ENCODE peak calls at places on chromosomes 5 and 9, in nine cellular contexts. S, K, Q, D, P, R, Z, W and Y are unnamed samples.

GRCh38 chr5:127233590-127233989 is 57.0 kb upstream of the MEGF10 start:
- DNase-seq in S (no peak), K (no peak), Q (no peak), D (no peak), P (no peak), R (no peak), Z (no peak), W (no peak), Y (no peak)

GRCh38 chr5:142601432-142601831 is 84.5 kb downstream of the FGF1 start:
- DNase-seq in S (no peak), K (no peak), Q (peak), D (no peak), P (peak), R (no peak), Z (no peak), W (no peak), Y (no peak)

GRCh38 chr5:131630963-131631350 is 4.1 kb downstream of the RAPGEF6 start:
- DNase-seq in S (no peak), K (no peak), Q (no peak), D (no peak), P (no peak), R (peak), Z (no peak), W (no peak), Y (no peak)

GRCh38 chr5:14142856-14143508 is at the start of gene TRIO:
- DNase-seq in S (peak), K (peak), Q (peak), D (peak), P (peak), R (peak), Z (peak), W (peak), Y (peak)

GRCh38 chr9:108534741-108535140 is 321.0 kb downstream of the ACTL7B start:
- DNase-seq in S (no peak), K (no peak), Q (no peak), D (peak), P (peak), R (peak), Z (peak), W (peak), Y (peak)

GRCh38 chr5:147963436-147963835 is 57.1 kb upstream of the C5orf46 start:
- DNase-seq in S (no peak), K (no peak), Q (no peak), D (no peak), P (no peak), R (no peak), Z (no peak), W (no peak), Y (no peak)

GRCh38 chr5:108196276-108196675 is 185.6 kb downstream of the FBXL17 start:
- DNase-seq in S (no peak), K (no peak), Q (no peak), D (no peak), P (peak), R (peak), Z (peak), W (no peak), Y (no peak)

GRCh38 chr5:141637693-141638419 is 1.1 kb downstream of the RELL2 start:
- DNase-seq in S (peak), K (peak), Q (peak), D (peak), P (peak), R (peak), Z (no peak), W (no peak), Y (peak)

GRCh38 chr5:167898361-167899042 is 392.9 kb upstream of the WWC1 start:
- DNase-seq in S (no peak), K (no peak), Q (no peak), D (no peak), P (no peak), R (no peak), Z (no peak), W (no peak), Y (no peak)

GRCh38 chr5:131280417-131280816 is 16.6 kb downstream of the CDC42SE2 start:
- DNase-seq in S (no peak), K (no peak), Q (no peak), D (no peak), P (peak), R (no peak), Z (no peak), W (no peak), Y (peak)

GRCh38 chr5:122154910-122155309 is 25.6 kb downstream of the ZNF474 start:
- DNase-seq in S (no peak), K (no peak), Q (no peak), D (peak), P (peak), R (no peak), Z (peak), W (no peak), Y (peak)

GRCh38 chr5:96726802-96727201 is 64.6 kb downstream of the CAST start:
- DNase-seq in S (no peak), K (no peak), Q (no peak), D (no peak), P (no peak), R (no peak), Z (no peak), W (no peak), Y (no peak)

GRCh38 chr9:134880484-134881312 is at the start of gene FCN2:
- DNase-seq in S (peak), K (no peak), Q (no peak), D (no peak), P (no peak), R (no peak), Z (no peak), W (no peak), Y (no peak)

GRCh38 chr9:76371901-76372300 is 22.3 kb downstream of the RFK start:
- DNase-seq in S (no peak), K (no peak), Q (no peak), D (peak), P (peak), R (peak), Z (peak), W (no peak), Y (peak)

GRCh38 chr5:139867109-139867508 is 71.5 kb downstream of the PSD2 start:
- DNase-seq in S (no peak), K (no peak), Q (no peak), D (no peak), P (no peak), R (no peak), Z (no peak), W (no peak), Y (no peak)

GRCh38 chr5:120657083-120657482 is 193.0 kb downstream of the PRR16 start:
- DNase-seq in S (no peak), K (no peak), Q (no peak), D (peak), P (no peak), R (no peak), Z (no peak), W (no peak), Y (no peak)

DNA sequence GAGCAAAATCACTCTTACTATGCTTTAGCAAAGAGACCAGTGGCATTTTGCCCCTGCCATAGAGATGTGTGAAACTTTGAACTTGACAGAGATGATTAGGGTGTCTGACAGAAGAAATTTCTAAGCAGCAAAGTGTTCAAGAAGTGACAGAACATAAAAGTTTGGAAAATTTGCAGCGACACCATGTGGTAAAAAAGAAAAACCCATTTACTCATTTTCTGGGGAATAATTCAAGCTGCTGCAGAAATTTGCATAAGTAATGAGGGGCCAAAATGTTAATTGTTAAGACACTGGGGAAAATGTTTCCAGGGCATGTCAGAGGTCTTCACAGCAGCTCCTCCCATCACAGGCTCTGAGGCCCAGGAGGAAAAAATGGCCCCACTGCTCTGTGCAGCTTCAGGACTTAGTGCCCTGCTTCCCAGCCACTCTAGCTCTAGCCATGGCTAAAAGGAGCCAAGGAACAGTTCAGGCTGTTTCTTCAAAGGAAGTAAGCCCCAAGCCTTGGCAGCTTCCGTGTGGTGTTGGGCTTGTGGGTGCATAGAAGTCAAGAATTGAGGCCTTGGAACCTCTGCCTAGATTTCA is 6.1 kb upstream of the AP3B1 start:
- DNase-seq in S (no peak), K (no peak), Q (no peak), D (no peak), P (peak), R (peak), Z (no peak), W (peak), Y (peak)
- H3K4me3 ChIP-seq in S (no peak), K (no peak), Q (no peak), D (no peak), P (no peak), R (no peak), Z (no peak), W (no peak), Y (no peak)

DNA sequence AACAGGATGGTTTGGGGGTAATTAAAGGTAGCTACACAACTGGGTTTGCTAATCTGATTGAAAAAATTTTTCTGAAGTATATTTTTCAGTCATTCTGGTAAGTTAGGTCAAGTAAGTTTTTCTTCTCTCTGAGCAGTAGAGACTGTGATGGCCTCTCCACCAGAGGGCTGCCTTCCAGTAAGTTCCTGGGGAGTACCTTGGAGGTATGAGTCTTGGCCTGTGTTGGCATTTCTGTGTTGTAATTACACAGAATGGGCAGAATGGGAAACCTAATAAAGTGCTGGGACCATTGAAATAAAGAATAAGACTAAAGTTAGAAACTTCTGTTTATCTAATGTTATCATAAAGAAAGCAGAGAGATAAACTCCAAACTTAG is 430.8 kb downstream of the ARHGEF28 start:
- DNase-seq in S (no peak), K (no peak), Q (no peak), D (peak), P (peak), R (peak), Z (no peak), W (no peak), Y (peak)
- TF ChIP-seq CTCF in S (peak), K (no peak), Q (peak), D (peak), P (peak), R (peak), Z (peak), W (peak), Y (peak)

DNA sequence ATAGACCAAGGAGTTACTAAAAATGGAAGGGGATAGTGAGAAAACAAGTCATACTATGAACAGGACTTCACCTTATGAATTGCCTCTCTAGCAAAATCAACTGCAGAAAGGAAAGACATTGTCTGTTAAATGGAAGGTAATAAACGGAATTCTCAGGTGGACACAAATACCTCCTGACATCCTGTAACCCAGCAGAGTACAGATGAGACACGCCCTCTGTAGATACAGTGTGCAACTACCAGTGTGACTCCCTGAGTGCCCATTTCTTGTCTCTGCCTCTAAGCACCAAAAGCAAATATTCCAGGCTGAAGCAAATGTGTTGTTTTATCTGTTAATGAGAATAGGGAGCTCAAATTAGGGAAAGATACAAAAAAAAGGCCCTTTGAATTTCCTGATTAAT is 12.2 kb upstream of the PLPP1 start:
- DNase-seq in S (no peak), K (no peak), Q (no peak), D (no peak), P (no peak), R (no peak), Z (no peak), W (no peak), Y (no peak)
- H3K4me3 ChIP-seq in S (no peak), K (no peak), Q (no peak), D (no peak), P (no peak), R (no peak), Z (no peak), W (no peak), Y (no peak)

GRCh38 chr5:60287174-60287771 is 393.7 kb upstream of the PDE4D start:
- DNase-seq in S (no peak), K (no peak), Q (peak), D (peak), P (peak), R (peak), Z (peak), W (peak), Y (peak)
- TF ChIP-seq CTCF in S (no peak), K (no peak), Q (peak), D (peak), P (peak), R (peak), Z (peak), W (peak), Y (peak)

DNA sequence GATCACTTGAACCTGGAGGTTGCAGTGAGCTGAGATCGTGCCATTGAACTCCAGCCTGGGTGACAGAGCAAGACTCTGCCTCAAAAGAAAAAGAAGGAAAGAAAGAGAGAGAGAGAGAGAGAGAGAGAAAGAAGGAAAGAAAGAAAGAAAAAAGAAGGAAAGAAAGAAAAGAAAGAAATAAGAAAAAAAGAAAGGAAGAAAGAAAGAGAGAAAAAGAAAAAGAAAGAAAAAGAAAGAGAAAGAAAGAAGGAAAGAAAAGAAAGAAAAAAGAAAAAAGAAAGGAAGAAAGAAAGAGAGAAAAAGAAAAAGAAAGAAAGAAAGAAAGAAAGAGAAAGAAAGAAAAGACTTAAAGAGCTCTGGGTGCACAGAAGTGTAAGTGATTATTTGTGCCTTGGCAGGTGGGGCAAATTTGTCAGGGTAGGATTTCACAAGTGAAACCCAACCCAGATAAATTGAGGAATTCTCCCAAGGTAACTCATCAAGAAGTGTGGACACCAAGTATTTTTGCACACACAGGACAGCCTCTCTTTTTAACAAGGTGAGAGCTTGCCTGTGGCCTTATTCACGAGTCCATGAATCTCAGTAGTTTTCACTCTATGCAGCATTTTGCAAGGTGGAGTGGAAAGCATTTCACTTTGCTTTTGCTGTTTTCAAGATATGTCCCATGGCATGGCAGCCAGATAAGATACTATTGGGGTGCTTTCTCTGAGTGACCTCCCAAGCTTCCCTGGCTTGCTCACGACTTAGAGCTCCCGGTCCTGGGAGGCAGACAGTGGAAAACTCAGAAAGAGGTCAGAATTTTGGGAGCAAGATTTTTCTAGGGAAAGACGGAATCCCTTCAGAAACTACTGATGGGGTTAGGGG is 57.8 kb downstream of the C9orf153 start:
- DNase-seq in S (no peak), K (no peak), Q (no peak), D (no peak), P (no peak), R (no peak), Z (no peak), W (no peak), Y (no peak)
- H3K4me3 ChIP-seq in S (no peak), K (no peak), Q (no peak), D (no peak), P (no peak), R (no peak), Z (no peak), W (no peak), Y (no peak)

GRCh38 chr5:113375492-113376060 is 59.2 kb downstream of the TSSK1B start:
- DNase-seq in S (no peak), K (no peak), Q (no peak), D (no peak), P (no peak), R (no peak), Z (no peak), W (no peak), Y (no peak)

GRCh38 chr5:113378486-113378885 is 56.3 kb downstream of the TSSK1B start:
- DNase-seq in S (no peak), K (no peak), Q (no peak), D (no peak), P (no peak), R (peak), Z (no peak), W (no peak), Y (no peak)

GRCh38 chr5:113378960-113379541 is 55.7 kb downstream of the TSSK1B start:
- DNase-seq in S (peak), K (peak), Q (peak), D (no peak), P (peak), R (peak), Z (peak), W (peak), Y (peak)

GRCh38 chr5:113378081-113378480 is 56.7 kb downstream of the TSSK1B start:
- DNase-seq in S (no peak), K (no peak), Q (no peak), D (no peak), P (peak), R (no peak), Z (no peak), W (no peak), Y (no peak)

GRCh38 chr5:113376640-113377039 is 58.1 kb downstream of the TSSK1B start:
- DNase-seq in S (no peak), K (no peak), Q (no peak), D (no peak), P (no peak), R (peak), Z (no peak), W (no peak), Y (no peak)
- TF ChIP-seq CTCF in S (no peak), K (no peak), Q (no peak), D (no peak), P (no peak), R (no peak), Z (no peak), W (no peak), Y (no peak)

DNA sequence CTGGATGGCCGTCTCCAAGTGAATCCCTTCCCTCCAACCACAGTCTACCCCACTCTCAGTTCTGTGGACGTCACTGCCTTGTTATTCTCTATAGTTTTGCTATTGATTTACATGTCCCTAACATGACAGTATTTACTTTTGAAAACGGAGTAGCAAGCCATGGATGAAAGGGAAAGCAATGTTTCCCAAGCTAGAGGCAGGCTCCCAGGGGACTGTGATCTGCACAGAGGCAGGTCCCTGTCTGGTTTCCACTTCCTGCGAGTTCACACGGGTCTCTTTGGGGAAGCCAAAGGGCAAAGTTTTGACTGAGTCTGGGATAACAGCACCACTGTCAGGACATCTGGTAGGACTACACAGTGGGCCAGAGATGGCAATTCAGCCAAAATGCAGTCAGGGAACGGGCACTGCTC is 12.7 kb downstream of the C9orf153 start:
- DNase-seq in S (no peak), K (no peak), Q (peak), D (no peak), P (peak), R (no peak), Z (no peak), W (no peak), Y (no peak)
- H3K4me3 ChIP-seq in S (no peak), K (no peak), Q (peak), D (no peak), P (no peak), R (no peak), Z (no peak), W (no peak), Y (no peak)

GRCh38 chr9:124518116-124518515 is 10.9 kb upstream of the NR5A1 start:
- DNase-seq in S (no peak), K (no peak), Q (no peak), D (no peak), P (no peak), R (no peak), Z (no peak), W (no peak), Y (no peak)

GRCh38 chr9:124526174-124526573 is 19.0 kb upstream of the NR5A1 start:
- DNase-seq in S (no peak), K (no peak), Q (no peak), D (no peak), P (no peak), R (no peak), Z (no peak), W (no peak), Y (no peak)

GRCh38 chr9:124520206-124520596 is 13.0 kb upstream of the NR5A1 start:
- DNase-seq in S (no peak), K (no peak), Q (no peak), D (no peak), P (no peak), R (no peak), Z (no peak), W (no peak), Y (no peak)

GRCh38 chr9:124521142-124521541 is 13.9 kb upstream of the NR5A1 start:
- DNase-seq in S (no peak), K (no peak), Q (no peak), D (no peak), P (no peak), R (no peak), Z (no peak), W (no peak), Y (no peak)

GRCh38 chr9:124522121-124523098 is 15.2 kb upstream of the NR5A1 start:
- DNase-seq in S (no peak), K (no peak), Q (no peak), D (no peak), P (no peak), R (no peak), Z (no peak), W (peak), Y (no peak)
- TF ChIP-seq CTCF in S (no peak), K (no peak), Q (no peak), D (no peak), P (no peak), R (no peak), Z (no peak), W (no peak), Y (no peak)

GRCh38 chr9:12819436-12820185 is 44.8 kb downstream of the LURAP1L start:
- DNase-seq in S (no peak), K (no peak), Q (peak), D (peak), P (peak), R (no peak), Z (no peak), W (peak), Y (no peak)
- H3K4me3 ChIP-seq in S (no peak), K (no peak), Q (no peak), D (no peak), P (no peak), R (no peak), Z (no peak), W (no peak), Y (no peak)

GRCh38 chr9:72808446-72808768 is 144.4 kb downstream of the ALDH1A1 start:
- DNase-seq in S (no peak), K (no peak), Q (no peak), D (no peak), P (no peak), R (peak), Z (no peak), W (no peak), Y (no peak)

GRCh38 chr9:72812622-72813111 is 140.2 kb downstream of the ALDH1A1 start:
- DNase-seq in S (no peak), K (no peak), Q (no peak), D (no peak), P (no peak), R (no peak), Z (no peak), W (no peak), Y (no peak)

GRCh38 chr9:72813544-72813943 is 139.3 kb downstream of the ALDH1A1 start:
- DNase-seq in S (no peak), K (no peak), Q (no peak), D (no peak), P (no peak), R (no peak), Z (no peak), W (no peak), Y (no peak)

GRCh38 chr9:72807765-72808445 is 144.9 kb downstream of the ALDH1A1 start:
- DNase-seq in S (no peak), K (no peak), Q (no peak), D (no peak), P (peak), R (peak), Z (no peak), W (peak), Y (peak)

GRCh38 chr9:72809586-72809985 is 143.3 kb downstream of the ALDH1A1 start:
- DNase-seq in S (no peak), K (no peak), Q (no peak), D (no peak), P (no peak), R (no peak), Z (no peak), W (no peak), Y (no peak)
- TF ChIP-seq CTCF in S (no peak), K (no peak), Q (no peak), D (no peak), P (no peak), R (no peak), Z (no peak), W (no peak), Y (no peak)